ENCODE peak calls at places on chromosome 11, in eight cellular contexts. One of them, this sample, is unnamed.

GRCh38 chr11:76712125-76712524 is 41.6 kb upstream of the LRRC32 start:
- DNase-seq in fibroblast of villous mesenchyme: no peak
- DNase-seq in fibroblast of lung: no peak
- DNase-seq in kidney epithelial cell: no peak
- DNase-seq in IMR-90: no peak
- DNase-seq in brain microvascular endothelial cell: no peak
- DNase-seq in uterus: no peak
- DNase-seq in GM23338: no peak
- DNase-seq in this sample: no peak

GRCh38 chr11:27472398-27473016 is at the start of gene LGR4:
- DNase-seq in fibroblast of lung: peak; percentile 98
- DNase-seq in uterus: peak; percentile 92
- DNase-seq in kidney epithelial cell: peak; percentile 92
- DNase-seq in GM23338: peak; percentile 100
- DNase-seq in brain microvascular endothelial cell: peak; percentile 97
- DNase-seq in fibroblast of villous mesenchyme: peak; percentile 94
- DNase-seq in IMR-90: peak; percentile 90
- DNase-seq in this sample: peak; percentile 87

GRCh38 chr11:115362997-115363396 is 141.2 kb downstream of the CADM1 start:
- DNase-seq in brain microvascular endothelial cell: no peak
- DNase-seq in uterus: no peak
- DNase-seq in IMR-90: no peak
- DNase-seq in kidney epithelial cell: no peak
- DNase-seq in GM23338: no peak
- DNase-seq in fibroblast of lung: no peak
- DNase-seq in fibroblast of villous mesenchyme: no peak
- DNase-seq in this sample: no peak

GRCh38 chr11:65204646-65205601 is 23.2 kb downstream of the CAPN1 start:
- DNase-seq in uterus: no peak
- DNase-seq in brain microvascular endothelial cell: no peak
- DNase-seq in kidney epithelial cell: no peak
- DNase-seq in fibroblast of lung: peak; percentile 15
- DNase-seq in fibroblast of villous mesenchyme: peak; percentile 30
- DNase-seq in IMR-90: peak; percentile 13
- DNase-seq in GM23338: peak; percentile 88
- DNase-seq in this sample: no peak

GRCh38 chr11:61764606-61765260 is 12.3 kb downstream of the MYRF start:
- DNase-seq in uterus: peak; percentile 82
- DNase-seq in IMR-90: no peak
- DNase-seq in brain microvascular endothelial cell: no peak
- DNase-seq in kidney epithelial cell: no peak
- DNase-seq in fibroblast of villous mesenchyme: peak; percentile 83
- DNase-seq in fibroblast of lung: no peak
- DNase-seq in GM23338: peak; percentile 66
- DNase-seq in this sample: no peak

GRCh38 chr11:133162228-133162627 is 370.1 kb downstream of the OPCML start:
- DNase-seq in IMR-90: no peak
- DNase-seq in brain microvascular endothelial cell: no peak
- DNase-seq in fibroblast of lung: no peak
- DNase-seq in uterus: no peak
- DNase-seq in GM23338: no peak
- DNase-seq in fibroblast of villous mesenchyme: no peak
- DNase-seq in kidney epithelial cell: no peak
- DNase-seq in this sample: no peak

GRCh38 chr11:116869610-116870009 is 32.2 kb upstream of the APOA1 start:
- DNase-seq in fibroblast of villous mesenchyme: no peak
- DNase-seq in IMR-90: no peak
- DNase-seq in brain microvascular endothelial cell: no peak
- DNase-seq in fibroblast of lung: no peak
- DNase-seq in GM23338: peak; percentile 10
- DNase-seq in kidney epithelial cell: no peak
- DNase-seq in uterus: no peak
- DNase-seq in this sample: no peak

GRCh38 chr11:69371731-69372588 is 78.0 kb downstream of the MYEOV start:
- DNase-seq in brain microvascular endothelial cell: no peak
- DNase-seq in IMR-90: no peak
- DNase-seq in fibroblast of lung: no peak
- DNase-seq in GM23338: no peak
- DNase-seq in uterus: no peak
- DNase-seq in kidney epithelial cell: no peak
- DNase-seq in fibroblast of villous mesenchyme: no peak
- DNase-seq in this sample: no peak

GRCh38 chr11:112085822-112086421 is 634 bp downstream of the TIMM8B start:
- DNase-seq in brain microvascular endothelial cell: peak; percentile 29
- DNase-seq in GM23338: peak; percentile 43
- DNase-seq in fibroblast of lung: peak; percentile 27
- DNase-seq in IMR-90: peak; percentile 17
- DNase-seq in kidney epithelial cell: no peak
- DNase-seq in fibroblast of villous mesenchyme: peak; percentile 24
- DNase-seq in uterus: peak; percentile 19
- DNase-seq in this sample: no peak

GRCh38 chr11:34940026-34940677 is 23.7 kb downstream of the PDHX start:
- DNase-seq in kidney epithelial cell: no peak
- DNase-seq in IMR-90: peak; percentile 33
- DNase-seq in uterus: no peak
- DNase-seq in fibroblast of lung: peak; percentile 88
- DNase-seq in GM23338: no peak
- DNase-seq in brain microvascular endothelial cell: peak; percentile 51
- DNase-seq in fibroblast of villous mesenchyme: peak; percentile 25
- DNase-seq in this sample: peak; percentile 63
- TF ChIP-seq CTCF in kidney epithelial cell: no peak
- TF ChIP-seq CTCF in IMR-90: no peak
- TF ChIP-seq CTCF in uterus: no peak
- TF ChIP-seq CTCF in fibroblast of lung: no peak
- TF ChIP-seq CTCF in GM23338: no peak
- TF ChIP-seq CTCF in brain microvascular endothelial cell: no peak
- TF ChIP-seq CTCF in fibroblast of villous mesenchyme: no peak
- TF ChIP-seq CTCF in this sample: no peak

DNA sequence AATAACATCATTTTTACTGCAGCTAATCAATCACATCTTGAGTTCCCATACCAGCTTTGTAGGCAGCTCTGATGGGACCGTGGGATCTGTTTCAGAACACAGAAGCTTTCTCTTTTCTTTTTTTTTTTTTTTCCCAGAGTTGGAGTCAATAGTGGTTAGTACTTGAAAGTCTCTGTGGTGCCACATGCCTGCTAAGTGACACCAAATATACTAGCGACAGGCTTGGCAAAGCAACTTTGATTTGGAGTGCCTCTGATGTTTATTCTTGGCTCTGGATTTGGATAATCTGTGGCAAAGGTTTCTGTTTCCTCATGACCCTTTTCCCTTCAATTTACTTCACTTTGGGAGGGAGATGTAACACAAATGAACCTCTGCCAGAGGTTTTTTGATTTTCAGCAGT is 681.4 kb upstream of the TENM4 start:
- DNase-seq in IMR-90: no peak
- DNase-seq in fibroblast of lung: no peak
- DNase-seq in brain microvascular endothelial cell: no peak
- DNase-seq in uterus: no peak
- DNase-seq in kidney epithelial cell: no peak
- DNase-seq in GM23338: no peak
- DNase-seq in fibroblast of villous mesenchyme: no peak
- DNase-seq in this sample: no peak
- H3K4me3 ChIP-seq in IMR-90: no peak overlapping the region
- H3K4me3 ChIP-seq in fibroblast of lung: no peak overlapping the region
- H3K4me3 ChIP-seq in brain microvascular endothelial cell: no peak overlapping the region
- H3K4me3 ChIP-seq in uterus: no peak overlapping the region
- H3K4me3 ChIP-seq in kidney epithelial cell: no peak overlapping the region
- H3K4me3 ChIP-seq in GM23338: no peak overlapping the region
- H3K4me3 ChIP-seq in fibroblast of villous mesenchyme: no peak overlapping the region
- H3K4me3 ChIP-seq in this sample: no peak overlapping the region

GRCh38 chr11:36427876-36428275 is 82.2 kb downstream of the TRAF6 start:
- DNase-seq in fibroblast of villous mesenchyme: no peak
- DNase-seq in kidney epithelial cell: no peak
- DNase-seq in brain microvascular endothelial cell: no peak
- DNase-seq in fibroblast of lung: no peak
- DNase-seq in uterus: no peak
- DNase-seq in IMR-90: no peak
- DNase-seq in GM23338: no peak
- DNase-seq in this sample: no peak

GRCh38 chr11:36432747-36433146 is 77.3 kb downstream of the TRAF6 start:
- DNase-seq in uterus: no peak
- DNase-seq in brain microvascular endothelial cell: no peak
- DNase-seq in GM23338: no peak
- DNase-seq in IMR-90: no peak
- DNase-seq in fibroblast of villous mesenchyme: no peak
- DNase-seq in fibroblast of lung: no peak
- DNase-seq in kidney epithelial cell: no peak
- DNase-seq in this sample: no peak

GRCh38 chr11:36432093-36432469 is 78.0 kb downstream of the TRAF6 start:
- DNase-seq in GM23338: no peak
- DNase-seq in brain microvascular endothelial cell: no peak
- DNase-seq in fibroblast of lung: no peak
- DNase-seq in uterus: no peak
- DNase-seq in kidney epithelial cell: no peak
- DNase-seq in fibroblast of villous mesenchyme: no peak
- DNase-seq in IMR-90: no peak
- DNase-seq in this sample: no peak

GRCh38 chr11:36433896-36434295 is 76.2 kb downstream of the TRAF6 start:
- DNase-seq in brain microvascular endothelial cell: no peak
- DNase-seq in GM23338: no peak
- DNase-seq in uterus: no peak
- DNase-seq in fibroblast of lung: no peak
- DNase-seq in fibroblast of villous mesenchyme: no peak
- DNase-seq in IMR-90: no peak
- DNase-seq in kidney epithelial cell: no peak
- DNase-seq in this sample: no peak

DNA sequence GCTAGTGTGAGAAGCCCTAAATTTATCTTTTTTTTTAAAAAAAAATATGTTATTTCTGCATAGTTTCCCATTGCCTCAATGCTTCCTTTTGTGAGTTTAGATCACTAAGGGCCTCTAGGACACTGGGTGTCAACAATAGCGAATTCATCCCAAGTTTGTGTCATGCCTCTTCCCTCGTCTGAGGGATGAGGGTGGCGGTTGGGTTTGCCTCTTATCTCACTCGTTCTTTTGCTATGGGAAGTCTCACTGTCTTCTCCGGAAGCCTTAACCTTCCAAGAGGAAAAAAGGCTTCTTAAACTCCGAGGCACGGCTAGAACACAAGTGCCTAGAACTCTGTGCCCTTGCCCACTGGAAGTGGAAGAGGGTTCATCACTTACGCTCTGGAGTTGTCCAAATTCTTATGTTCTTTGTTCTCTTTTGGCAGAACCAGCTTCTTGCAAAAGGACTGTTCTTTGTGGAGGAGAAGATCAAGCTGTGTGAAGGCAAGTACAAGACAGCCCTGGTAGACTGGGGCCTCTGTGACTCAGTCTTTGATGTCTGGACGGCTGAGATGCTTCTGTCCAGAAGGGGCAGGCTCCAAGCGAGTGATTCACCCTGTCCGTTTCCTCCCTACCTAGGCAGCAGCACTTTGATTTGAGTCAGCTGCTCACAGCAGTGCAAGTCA is 78.5 kb downstream of the TRAF6 start:
- DNase-seq in IMR-90: peak; percentile 98
- DNase-seq in fibroblast of villous mesenchyme: peak; percentile 97
- DNase-seq in GM23338: no peak
- DNase-seq in brain microvascular endothelial cell: peak; percentile 98
- DNase-seq in fibroblast of lung: peak; percentile 99
- DNase-seq in uterus: peak; percentile 87
- DNase-seq in kidney epithelial cell: peak; percentile 93
- DNase-seq in this sample: peak; percentile 85
- TF ChIP-seq CTCF in IMR-90: peak; percentile 32
- TF ChIP-seq CTCF in fibroblast of villous mesenchyme: peak; percentile 28
- TF ChIP-seq CTCF in GM23338: no peak
- TF ChIP-seq CTCF in brain microvascular endothelial cell: peak; percentile 56
- TF ChIP-seq CTCF in fibroblast of lung: no peak
- TF ChIP-seq CTCF in uterus: peak; percentile 27
- TF ChIP-seq CTCF in kidney epithelial cell: peak; percentile 38
- TF ChIP-seq CTCF in this sample: peak; percentile 41

GRCh38 chr11:67632982-67633755 is 3.4 kb upstream of the NUDT8 start:
- DNase-seq in GM23338: no peak
- DNase-seq in kidney epithelial cell: no peak
- DNase-seq in fibroblast of lung: no peak
- DNase-seq in IMR-90: no peak
- DNase-seq in fibroblast of villous mesenchyme: no peak
- DNase-seq in uterus: no peak
- DNase-seq in brain microvascular endothelial cell: no peak
- DNase-seq in this sample: no peak

GRCh38 chr11:67630943-67631331 is 1.2 kb upstream of the NUDT8 start:
- DNase-seq in kidney epithelial cell: no peak
- DNase-seq in fibroblast of villous mesenchyme: no peak
- DNase-seq in brain microvascular endothelial cell: no peak
- DNase-seq in IMR-90: no peak
- DNase-seq in uterus: no peak
- DNase-seq in GM23338: no peak
- DNase-seq in fibroblast of lung: no peak
- DNase-seq in this sample: no peak

GRCh38 chr11:67632175-67632981 is 2.6 kb upstream of the NUDT8 start:
- DNase-seq in GM23338: no peak
- DNase-seq in kidney epithelial cell: no peak
- DNase-seq in uterus: no peak
- DNase-seq in fibroblast of villous mesenchyme: no peak
- DNase-seq in brain microvascular endothelial cell: no peak
- DNase-seq in fibroblast of lung: no peak
- DNase-seq in IMR-90: no peak
- DNase-seq in this sample: no peak

GRCh38 chr11:67631427-67631826 is 1.7 kb upstream of the NUDT8 start:
- DNase-seq in uterus: no peak
- DNase-seq in IMR-90: no peak
- DNase-seq in brain microvascular endothelial cell: no peak
- DNase-seq in GM23338: no peak
- DNase-seq in kidney epithelial cell: no peak
- DNase-seq in fibroblast of lung: no peak
- DNase-seq in fibroblast of villous mesenchyme: no peak
- DNase-seq in this sample: no peak

GRCh38 chr11:67631853-67632174 is 2.1 kb upstream of the NUDT8 start:
- DNase-seq in kidney epithelial cell: no peak
- DNase-seq in IMR-90: no peak
- DNase-seq in fibroblast of villous mesenchyme: no peak
- DNase-seq in fibroblast of lung: no peak
- DNase-seq in brain microvascular endothelial cell: no peak
- DNase-seq in GM23338: no peak
- DNase-seq in uterus: no peak
- DNase-seq in this sample: no peak
- H3K4me3 ChIP-seq in kidney epithelial cell: no peak overlapping the region
- H3K4me3 ChIP-seq in IMR-90: no peak overlapping the region
- H3K4me3 ChIP-seq in fibroblast of villous mesenchyme: no peak overlapping the region
- H3K4me3 ChIP-seq in fibroblast of lung: no peak overlapping the region
- H3K4me3 ChIP-seq in brain microvascular endothelial cell: no peak overlapping the region
- H3K4me3 ChIP-seq in GM23338: no peak overlapping the region
- H3K4me3 ChIP-seq in uterus: no peak overlapping the region
- H3K4me3 ChIP-seq in this sample: no peak overlapping the region

GRCh38 chr11:129230006-129230405 is 37.9 kb upstream of the ARHGAP32 start:
- DNase-seq in brain microvascular endothelial cell: no peak
- DNase-seq in kidney epithelial cell: no peak
- DNase-seq in fibroblast of lung: no peak
- DNase-seq in IMR-90: peak; percentile 12
- DNase-seq in uterus: no peak
- DNase-seq in fibroblast of villous mesenchyme: peak; percentile 22
- DNase-seq in GM23338: no peak
- DNase-seq in this sample: no peak
- TF ChIP-seq CTCF in brain microvascular endothelial cell: no peak
- TF ChIP-seq CTCF in kidney epithelial cell: no peak
- TF ChIP-seq CTCF in fibroblast of lung: no peak
- TF ChIP-seq CTCF in IMR-90: no peak
- TF ChIP-seq CTCF in uterus: peak; percentile 13
- TF ChIP-seq CTCF in fibroblast of villous mesenchyme: peak; percentile 8
- TF ChIP-seq CTCF in GM23338: peak; percentile 34
- TF ChIP-seq CTCF in this sample: no peak

This sample was measured in astrocyte of the cerebellum.